ENCODE peak calls at places on chromosome 6, in seven cellular contexts. A is cardiac muscle cell, P is PC-3, C is foreskin keratinocyte, Q is A549, R is mammary epithelial cell, L is colonic mucosa. Z is an unnamed sample.

GRCh38 chr6:84645000-84645399 is 119.4 kb downstream of the TBX18 start:
- DNase-seq in R (peak; percentile 68), A (no peak), L (no peak), Q (peak; percentile 6), P (peak; percentile 82), C (no peak), Z (peak; percentile 70)

GRCh38 chr6:38262041-38262440 is 377.7 kb downstream of the BTBD9 start:
- DNase-seq in R (peak; percentile 67), L (no peak), Q (peak; percentile 11), P (peak; percentile 88), C (peak; percentile 47), A (peak; percentile 36), Z (peak; percentile 58)

GRCh38 chr6:39029156-39030011 is 19.2 kb upstream of the GLP1R start:
- DNase-seq in A (peak; percentile 55), C (no peak), Q (peak; percentile 32), R (no peak), P (peak; percentile 49), L (peak; percentile 38), Z (peak; percentile 47)

GRCh38 chr6:52596371-52597028 is 19.6 kb upstream of the TRAM2 start:
- DNase-seq in P (no peak), A (no peak), R (peak; percentile 49), C (no peak), Q (no peak), L (no peak), Z (no peak)

GRCh38 chr6:155263373-155264063 is at the start of gene CLDN20:
- DNase-seq in L (no peak), Q (no peak), P (no peak), R (no peak), C (no peak), A (no peak), Z (no peak)

GRCh38 chr6:148671085-148671484 is 75.7 kb upstream of the UST start:
- DNase-seq in R (no peak), Q (no peak), A (no peak), P (no peak), C (no peak), L (no peak), Z (no peak)

GRCh38 chr6:16040282-16040974 is 88.5 kb upstream of the MYLIP start:
- DNase-seq in R (no peak), C (no peak), L (no peak), A (no peak), Q (no peak), P (no peak), Z (no peak)

GRCh38 chr6:157741889-157742615 is 81.0 kb upstream of the SNX9 start:
- DNase-seq in C (no peak), A (no peak), R (no peak), L (no peak), P (no peak), Q (no peak), Z (no peak)

GRCh38 chr6:1554881-1555569 is 54.7 kb upstream of the FOXC1 start:
- DNase-seq in L (peak; percentile 76), C (no peak), R (no peak), P (peak; percentile 46), Q (peak; percentile 70), A (peak; percentile 47), Z (peak; percentile 85)

GRCh38 chr6:13846841-13847240 is 32.5 kb upstream of the MCUR1 start:
- DNase-seq in A (no peak), L (no peak), P (no peak), Q (peak; percentile 17), C (no peak), R (no peak), Z (no peak)

GRCh38 chr6:113634352-113635163 is 222.6 kb upstream of the MARCKS start:
- DNase-seq in L (no peak), P (peak; percentile 12), R (peak; percentile 66), Q (no peak), C (no peak), A (no peak), Z (no peak)

GRCh38 chr6:44489912-44490604 is 102.6 kb downstream of the CDC5L start:
- DNase-seq in C (peak; percentile 93), L (no peak), Q (peak; percentile 44), A (no peak), P (peak; percentile 96), R (peak; percentile 95), Z (peak; percentile 88)

GRCh38 chr6:83160167-83160566 is 32.9 kb downstream of the PGM3 start:
- DNase-seq in L (no peak), Q (no peak), R (no peak), P (no peak), A (peak; percentile 63), C (no peak), Z (no peak)

GRCh38 chr6:83151114-83151513 is 42.0 kb downstream of the PGM3 start:
- DNase-seq in L (no peak), P (peak; percentile 34), C (peak; percentile 10), R (peak; percentile 12), A (no peak), Q (no peak), Z (no peak)

GRCh38 chr6:83153958-83154357 is 39.1 kb downstream of the PGM3 start:
- DNase-seq in R (no peak), C (no peak), L (no peak), A (no peak), P (no peak), Q (no peak), Z (no peak)

GRCh38 chr6:83152913-83153312 is 40.2 kb downstream of the PGM3 start:
- DNase-seq in L (no peak), P (no peak), A (no peak), C (no peak), Q (no peak), R (no peak), Z (no peak)

DNA sequence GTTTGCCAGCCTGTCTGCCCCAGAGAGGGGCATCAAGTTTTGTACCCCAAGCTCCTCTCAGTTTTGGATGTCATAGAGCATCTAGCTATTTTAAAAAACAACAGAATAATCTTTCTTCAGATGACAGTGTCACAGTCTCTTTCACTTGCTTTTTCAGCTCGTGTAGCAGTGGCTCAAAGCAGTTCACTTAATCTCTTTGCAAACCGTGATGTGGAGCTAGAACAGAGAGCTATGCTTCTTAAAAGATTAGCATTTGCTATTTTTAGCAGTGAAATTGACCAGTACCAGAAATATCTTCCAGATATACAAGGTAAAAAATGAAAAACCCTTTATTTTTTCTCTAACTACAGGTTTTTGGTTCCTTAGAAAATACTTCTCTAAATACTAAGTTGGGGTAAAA is 37.3 kb downstream of the PGM3 start:
- DNase-seq in L (no peak), Q (no peak), R (no peak), C (no peak), P (no peak), A (peak; percentile 59), Z (no peak)
- H3K27ac ChIP-seq in L (no peak overlapping the region), Q (no peak overlapping the region), R (no peak overlapping the region), C (no peak overlapping the region), P (no peak overlapping the region), A (peak overlapping the region; percentile 84), Z (no peak overlapping the region)

GRCh38 chr6:135089901-135090300 is 35.3 kb upstream of the HBS1L start:
- DNase-seq in C (no peak), L (no peak), A (no peak), R (no peak), Q (no peak), P (no peak), Z (no peak)

GRCh38 chr6:135088232-135088760 is 33.7 kb upstream of the HBS1L start:
- DNase-seq in C (no peak), Q (no peak), L (no peak), R (no peak), P (no peak), A (no peak), Z (no peak)

GRCh38 chr6:135090819-135091218 is 36.2 kb upstream of the HBS1L start:
- DNase-seq in L (no peak), A (no peak), R (no peak), C (no peak), P (no peak), Q (no peak), Z (no peak)

GRCh38 chr6:135087803-135088202 is 33.2 kb upstream of the HBS1L start:
- DNase-seq in P (no peak), Q (no peak), C (no peak), R (no peak), A (no peak), L (no peak), Z (no peak)

DNA sequence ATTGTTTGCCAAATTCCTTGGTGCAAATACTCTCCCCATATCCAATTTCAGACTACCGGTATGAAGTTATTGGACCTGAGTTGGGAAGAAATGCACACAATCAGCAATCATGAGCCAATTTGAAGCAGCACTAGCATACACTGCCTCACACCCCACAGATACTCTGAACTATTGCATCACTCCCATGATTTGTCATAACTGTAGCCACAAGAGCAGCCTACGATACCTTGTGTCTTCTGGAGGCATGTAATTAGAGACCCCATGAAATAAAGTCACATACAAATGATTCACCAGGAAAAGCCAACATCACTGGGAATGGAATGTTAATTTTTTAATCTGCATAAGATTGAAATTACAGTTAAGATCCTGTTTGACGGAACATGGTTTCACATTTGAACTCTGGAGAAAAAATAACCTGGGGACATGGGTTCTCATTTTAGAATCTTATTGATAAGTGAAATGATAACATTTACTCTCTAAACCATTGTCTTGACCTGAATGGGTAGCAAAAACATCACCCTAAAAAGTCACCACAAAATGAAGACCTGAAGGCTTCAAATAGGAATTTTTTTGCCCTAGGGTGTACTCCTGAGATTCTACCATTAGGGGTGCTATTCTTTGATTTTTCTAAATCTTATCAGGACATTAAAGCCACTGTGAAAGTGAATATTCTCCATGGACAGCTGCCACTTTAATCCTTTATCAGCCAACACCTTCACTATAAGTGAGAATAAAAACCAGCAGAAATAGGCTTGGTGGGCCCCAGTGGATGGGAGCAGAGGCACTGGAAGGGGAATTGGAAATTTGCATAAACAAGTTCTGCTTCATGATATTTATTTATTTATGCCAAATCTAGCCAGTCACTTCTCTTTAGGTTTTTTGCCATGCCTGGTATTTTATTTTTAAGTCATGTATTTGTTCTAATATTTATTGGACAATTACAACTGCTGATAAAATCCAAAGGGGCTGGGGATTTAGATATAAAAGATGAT is 34.5 kb upstream of the HBS1L start:
- DNase-seq in R (peak; percentile 81), P (peak; percentile 50), Q (peak; percentile 10), L (no peak), C (peak; percentile 28), A (no peak), Z (peak; percentile 26)
- TF ChIP-seq CTCF in R (peak; percentile 40), P (peak; percentile 55), Q (no peak), L (peak; percentile 33), C (peak; percentile 59), A (peak; percentile 58), Z (peak; percentile 21)

DNA sequence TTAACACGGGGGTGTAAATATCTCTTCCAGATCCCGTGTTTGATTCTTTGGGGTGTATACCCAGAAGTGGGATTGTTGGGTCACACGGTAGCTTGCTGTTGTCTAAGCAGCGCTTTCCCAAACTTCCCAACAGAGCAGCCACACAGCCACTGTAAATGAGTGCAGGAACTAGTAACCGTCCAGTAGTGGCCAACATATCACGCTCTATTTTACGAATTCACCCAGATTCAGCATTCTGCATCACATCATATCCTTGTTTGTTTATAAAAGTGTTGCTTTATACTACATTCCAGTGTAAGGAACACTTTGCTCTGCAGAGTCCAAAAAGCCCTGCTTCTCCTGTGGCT is 216.1 kb upstream of the ECI2 start:
- DNase-seq in A (no peak), C (no peak), Q (no peak), P (no peak), L (no peak), R (no peak), Z (no peak)
- H3K27ac ChIP-seq in A (no peak overlapping the region), C (peak overlapping the region; percentile 83), Q (peak overlapping the region; percentile 93), P (peak overlapping the region; percentile 81), L (peak overlapping the region; percentile 13), R (peak overlapping the region; percentile 59), Z (peak overlapping the region; percentile 88)

DNA sequence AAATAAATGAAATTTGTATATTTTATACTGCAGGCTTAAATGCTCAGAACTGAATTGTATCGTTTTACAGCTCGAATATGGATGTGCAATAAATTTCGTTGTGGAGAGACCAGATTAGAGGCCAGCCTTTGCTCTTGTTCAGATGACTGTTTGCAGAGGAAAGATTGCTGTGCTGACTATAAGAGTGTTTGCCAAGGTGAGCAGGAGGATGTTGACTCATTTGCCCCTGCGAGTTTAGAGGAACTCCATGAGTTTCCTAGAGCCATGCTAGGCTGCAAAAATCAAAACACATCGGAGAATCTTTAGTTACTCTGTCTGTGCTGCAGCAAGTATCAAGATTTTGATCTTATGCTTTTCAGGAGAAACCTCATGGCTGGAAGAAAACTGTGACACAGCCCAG is 15.4 kb downstream of the ENPP3 start:
- DNase-seq in A (no peak), Q (no peak), P (peak; percentile 83), L (peak; percentile 66), R (peak; percentile 32), C (no peak), Z (peak; percentile 44)
- TF ChIP-seq CTCF in A (no peak), Q (no peak), P (no peak), L (no peak), R (no peak), C (no peak), Z (no peak)